ENCODE peak calls at places on chromosomes 13 and 19, in five cellular contexts. One of them, this sample, is unnamed.

GRCh38 chr13:109385161-109385560 is 401.2 kb downstream of the IRS2 start:
- DNase-seq in endothelial cell of umbilical vein: no peak
- DNase-seq in left ventricle myocardium inferior: no peak
- DNase-seq in aorta: no peak
- DNase-seq in heart left ventricle: no peak
- DNase-seq in this sample: no peak

GRCh38 chr19:51690359-51691121 is 2.6 kb upstream of the SPACA6 start:
- DNase-seq in heart left ventricle: peak; percentile 81
- DNase-seq in endothelial cell of umbilical vein: peak; percentile 76
- DNase-seq in left ventricle myocardium inferior: peak; percentile 66
- DNase-seq in aorta: peak; percentile 90
- DNase-seq in this sample: peak; percentile 80

GRCh38 chr13:99205621-99206220 is 5.1 kb downstream of the UBAC2 start:
- DNase-seq in left ventricle myocardium inferior: no peak
- DNase-seq in aorta: no peak
- DNase-seq in heart left ventricle: no peak
- DNase-seq in endothelial cell of umbilical vein: no peak
- DNase-seq in this sample: no peak

GRCh38 chr19:47779524-47780214 is 1.2 kb downstream of the SELENOW start:
- DNase-seq in left ventricle myocardium inferior: peak; percentile 83
- DNase-seq in endothelial cell of umbilical vein: no peak
- DNase-seq in aorta: peak; percentile 89
- DNase-seq in heart left ventricle: peak; percentile 91
- DNase-seq in this sample: no peak

GRCh38 chr19:2239771-2240770 is 3.4 kb downstream of the SF3A2 start:
- DNase-seq in aorta: no peak
- DNase-seq in heart left ventricle: no peak
- DNase-seq in left ventricle myocardium inferior: no peak
- DNase-seq in endothelial cell of umbilical vein: peak; percentile 96
- DNase-seq in this sample: no peak

GRCh38 chr19:2306971-2307370 is 983 bp downstream of the LINGO3 start:
- DNase-seq in aorta: no peak
- DNase-seq in heart left ventricle: no peak
- DNase-seq in endothelial cell of umbilical vein: no peak
- DNase-seq in left ventricle myocardium inferior: no peak
- DNase-seq in this sample: no peak

GRCh38 chr13:20706661-20707060 is 3.2 kb downstream of the IL17D start:
- DNase-seq in aorta: no peak
- DNase-seq in left ventricle myocardium inferior: no peak
- DNase-seq in endothelial cell of umbilical vein: no peak
- DNase-seq in heart left ventricle: no peak
- DNase-seq in this sample: no peak

GRCh38 chr19:56765107-56765506 is 75.4 kb downstream of the PEG3 start:
- DNase-seq in endothelial cell of umbilical vein: no peak
- DNase-seq in heart left ventricle: peak; percentile 76
- DNase-seq in aorta: peak; percentile 89
- DNase-seq in left ventricle myocardium inferior: peak; percentile 74
- DNase-seq in this sample: peak; percentile 81

GRCh38 chr13:46660408-46660807 is 107.4 kb downstream of the LRCH1 start:
- DNase-seq in aorta: no peak
- DNase-seq in heart left ventricle: no peak
- DNase-seq in endothelial cell of umbilical vein: no peak
- DNase-seq in left ventricle myocardium inferior: no peak
- DNase-seq in this sample: no peak

GRCh38 chr13:55038230-55038629 is 2009.6 kb downstream of the OLFM4 start:
- DNase-seq in endothelial cell of umbilical vein: no peak
- DNase-seq in left ventricle myocardium inferior: no peak
- DNase-seq in aorta: no peak
- DNase-seq in heart left ventricle: no peak
- DNase-seq in this sample: no peak

GRCh38 chr19:50829801-50830200 is 3.6 kb downstream of the KLK15 start:
- DNase-seq in left ventricle myocardium inferior: no peak
- DNase-seq in aorta: peak; percentile 17
- DNase-seq in heart left ventricle: no peak
- DNase-seq in endothelial cell of umbilical vein: no peak
- DNase-seq in this sample: no peak

GRCh38 chr19:8552810-8553209 is 24.4 kb downstream of the MYO1F start:
- DNase-seq in endothelial cell of umbilical vein: no peak
- DNase-seq in left ventricle myocardium inferior: no peak
- DNase-seq in heart left ventricle: no peak
- DNase-seq in aorta: no peak
- DNase-seq in this sample: peak; percentile 80

GRCh38 chr13:92821324-92821723 is 405.3 kb upstream of the GPC6 start:
- DNase-seq in heart left ventricle: no peak
- DNase-seq in left ventricle myocardium inferior: no peak
- DNase-seq in aorta: no peak
- DNase-seq in endothelial cell of umbilical vein: no peak
- DNase-seq in this sample: no peak

GRCh38 chr19:13103961-13104847 is 1.5 kb upstream of the LYL1 start:
- DNase-seq in heart left ventricle: peak; percentile 89
- DNase-seq in left ventricle myocardium inferior: peak; percentile 79
- DNase-seq in endothelial cell of umbilical vein: peak; percentile 94
- DNase-seq in aorta: peak; percentile 88
- DNase-seq in this sample: no peak

GRCh38 chr19:29702161-29702957 is 12.7 kb downstream of the C19orf12 start:
- DNase-seq in endothelial cell of umbilical vein: no peak
- DNase-seq in heart left ventricle: no peak
- DNase-seq in left ventricle myocardium inferior: no peak
- DNase-seq in aorta: peak; percentile 57
- DNase-seq in this sample: no peak

GRCh38 chr13:27839809-27840467 is 47.7 kb downstream of the GSX1 start:
- DNase-seq in aorta: no peak
- DNase-seq in left ventricle myocardium inferior: no peak
- DNase-seq in heart left ventricle: no peak
- DNase-seq in endothelial cell of umbilical vein: no peak
- DNase-seq in this sample: no peak

GRCh38 chr19:37654525-37654832 is 786 bp downstream of the ZFP30 start:
- DNase-seq in endothelial cell of umbilical vein: peak; percentile 48
- DNase-seq in heart left ventricle: no peak
- DNase-seq in left ventricle myocardium inferior: no peak
- DNase-seq in aorta: no peak
- DNase-seq in this sample: peak; percentile 61

GRCh38 chr13:100875392-100876043 is 200.9 kb upstream of the TMTC4 start:
- DNase-seq in left ventricle myocardium inferior: no peak
- DNase-seq in aorta: no peak
- DNase-seq in heart left ventricle: no peak
- DNase-seq in endothelial cell of umbilical vein: peak; percentile 87
- DNase-seq in this sample: peak; percentile 46

GRCh38 chr19:41323023-41323422 is 13.1 kb downstream of the CCDC97 start:
- DNase-seq in heart left ventricle: peak; percentile 59
- DNase-seq in left ventricle myocardium inferior: peak; percentile 45
- DNase-seq in endothelial cell of umbilical vein: peak; percentile 82
- DNase-seq in aorta: no peak
- DNase-seq in this sample: no peak

GRCh38 chr13:62357887-62358645 is 942.4 kb upstream of the PCDH20 start:
- DNase-seq in heart left ventricle: no peak
- DNase-seq in aorta: no peak
- DNase-seq in left ventricle myocardium inferior: no peak
- DNase-seq in endothelial cell of umbilical vein: peak; percentile 27
- DNase-seq in this sample: peak; percentile 77

DNA sequence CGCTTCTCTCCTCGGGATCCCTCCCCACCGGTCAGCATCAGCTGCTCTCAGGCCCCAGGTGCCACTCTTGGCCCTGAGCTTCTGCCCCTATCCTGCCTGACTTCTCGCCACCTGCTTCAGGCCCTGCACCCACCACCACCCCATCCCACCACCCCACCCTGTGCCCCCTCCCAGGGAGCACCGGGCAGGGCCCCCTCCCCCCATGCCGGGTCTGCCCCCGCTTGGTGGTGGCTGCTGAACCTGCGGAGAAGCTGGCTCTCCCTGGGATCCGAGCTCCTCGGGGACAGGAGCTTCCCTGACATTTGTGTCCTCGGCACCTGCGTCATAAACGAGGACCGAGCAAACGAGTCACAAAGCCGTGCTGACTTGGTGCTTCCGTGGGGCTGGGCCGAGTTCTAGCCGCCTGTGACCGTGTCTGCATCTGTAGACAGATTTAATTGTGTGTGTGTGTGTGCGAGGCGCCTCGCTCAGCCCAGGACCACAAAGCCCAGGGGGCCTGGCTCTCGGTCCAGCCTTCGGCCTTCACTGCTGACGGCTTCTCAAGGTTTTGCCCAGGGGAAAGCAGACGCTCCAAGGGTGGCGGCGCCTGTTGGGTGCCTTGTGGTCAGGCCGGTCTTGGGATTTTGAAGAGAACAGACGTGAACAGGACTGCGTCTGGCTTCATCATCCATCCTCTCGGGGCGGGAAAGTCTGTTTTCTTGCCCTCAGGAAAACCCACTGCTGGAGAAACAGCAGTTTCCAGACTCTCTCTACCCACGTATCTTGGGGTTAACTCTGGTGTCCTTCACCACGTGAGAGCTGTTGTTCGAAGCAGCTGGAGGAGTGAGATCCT is 70.0 kb upstream of the MCF2L start:
- DNase-seq in aorta: peak; percentile 53
- DNase-seq in left ventricle myocardium inferior: peak; percentile 9
- DNase-seq in endothelial cell of umbilical vein: no peak
- DNase-seq in heart left ventricle: no peak
- DNase-seq in this sample: no peak
- H3K4me1 ChIP-seq in aorta: no peaks in the 10 kb centered on the region
- H3K4me1 ChIP-seq in left ventricle myocardium inferior: peaks cover 15% of the 10 kb centered on the region
- H3K4me1 ChIP-seq in endothelial cell of umbilical vein: no peaks in the 10 kb centered on the region
- H3K4me1 ChIP-seq in heart left ventricle: peaks cover 14% of the 10 kb centered on the region
- H3K4me1 ChIP-seq in this sample: peaks cover 3% of the 10 kb centered on the region

DNA sequence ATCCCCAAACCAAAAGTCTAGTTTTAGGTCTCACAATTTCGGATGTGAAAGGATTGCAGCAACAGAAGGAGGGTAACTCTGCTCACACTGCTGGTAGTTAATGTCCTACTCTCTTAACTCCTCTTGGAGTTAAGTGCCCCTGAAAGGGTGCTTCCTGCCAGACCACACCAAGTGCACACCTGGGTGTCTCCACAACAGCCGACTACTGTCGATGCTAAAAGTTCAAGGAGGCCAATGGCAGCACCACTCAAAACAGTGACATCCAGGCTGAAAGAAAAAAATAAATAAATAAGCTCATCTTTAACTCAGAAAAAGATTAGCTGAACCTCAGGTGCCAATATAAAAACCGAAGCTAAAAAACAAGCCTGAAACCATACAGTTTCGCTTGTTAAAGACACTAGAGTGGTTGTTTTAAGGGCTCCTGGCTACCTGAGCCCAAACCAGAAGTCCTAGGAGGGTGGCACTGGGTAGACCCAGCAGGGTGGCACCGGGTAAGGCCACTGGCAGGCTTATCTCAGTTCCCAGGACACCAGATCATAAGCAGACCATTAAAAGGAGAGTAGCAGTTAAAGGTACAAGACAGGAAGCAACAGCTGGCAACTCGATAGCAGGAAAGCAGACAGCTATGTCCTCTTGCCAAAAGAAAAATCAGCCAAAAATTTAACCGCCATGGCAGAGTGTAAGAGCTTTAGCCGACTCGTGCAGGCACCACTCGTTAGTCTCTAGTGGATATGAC is 39.3 kb downstream of the BRD4 start:
- DNase-seq in left ventricle myocardium inferior: no peak
- DNase-seq in heart left ventricle: no peak
- DNase-seq in aorta: no peak
- DNase-seq in endothelial cell of umbilical vein: peak; percentile 36
- DNase-seq in this sample: no peak
- H3K27ac ChIP-seq in left ventricle myocardium inferior: peak overlapping the region; percentile 71
- H3K27ac ChIP-seq in heart left ventricle: peak overlapping the region; percentile 30
- H3K27ac ChIP-seq in aorta: no peak overlapping the region
- H3K27ac ChIP-seq in endothelial cell of umbilical vein: no peak overlapping the region
- H3K27ac ChIP-seq in this sample: peak overlapping the region; percentile 67

GRCh38 chr13:75872970-75873369 is 236.8 kb downstream of the LMO7 start:
- DNase-seq in endothelial cell of umbilical vein: no peak
- DNase-seq in left ventricle myocardium inferior: no peak
- DNase-seq in aorta: no peak
- DNase-seq in heart left ventricle: no peak
- DNase-seq in this sample: no peak

GRCh38 chr13:75870397-75870801 is 234.3 kb downstream of the LMO7 start:
- DNase-seq in endothelial cell of umbilical vein: peak; percentile 36
- DNase-seq in left ventricle myocardium inferior: no peak
- DNase-seq in aorta: no peak
- DNase-seq in heart left ventricle: no peak
- DNase-seq in this sample: peak; percentile 39

GRCh38 chr13:75873499-75873898 is 237.4 kb downstream of the LMO7 start:
- DNase-seq in heart left ventricle: no peak
- DNase-seq in left ventricle myocardium inferior: no peak
- DNase-seq in endothelial cell of umbilical vein: no peak
- DNase-seq in aorta: no peak
- DNase-seq in this sample: no peak

GRCh38 chr13:75869981-75870380 is 233.9 kb downstream of the LMO7 start:
- DNase-seq in aorta: no peak
- DNase-seq in left ventricle myocardium inferior: no peak
- DNase-seq in endothelial cell of umbilical vein: no peak
- DNase-seq in heart left ventricle: no peak
- DNase-seq in this sample: no peak

DNA sequence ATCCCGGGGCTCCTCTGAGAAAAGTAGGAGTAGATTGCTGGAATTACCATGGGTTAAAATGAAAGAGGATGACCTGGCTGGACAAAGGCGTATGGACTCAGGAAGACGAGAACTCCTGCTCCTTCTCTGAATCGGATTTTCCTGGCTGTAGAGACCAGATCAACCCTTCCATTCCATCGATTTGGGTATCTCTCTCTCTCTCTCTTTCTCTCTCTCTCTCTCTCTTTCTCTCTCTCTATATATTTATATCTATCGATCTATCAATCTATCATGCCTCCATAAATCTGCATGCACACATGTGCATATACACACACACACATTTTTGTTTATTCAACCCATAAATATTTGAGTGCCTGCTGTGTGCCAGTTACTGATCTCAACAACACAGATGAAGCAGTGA is 234.9 kb downstream of the LMO7 start:
- DNase-seq in heart left ventricle: no peak
- DNase-seq in endothelial cell of umbilical vein: no peak
- DNase-seq in left ventricle myocardium inferior: no peak
- DNase-seq in aorta: no peak
- DNase-seq in this sample: no peak
- H3K4me3 ChIP-seq in heart left ventricle: peak overlapping the region; percentile 10
- H3K4me3 ChIP-seq in endothelial cell of umbilical vein: no peak overlapping the region
- H3K4me3 ChIP-seq in left ventricle myocardium inferior: peak overlapping the region; percentile 57
- H3K4me3 ChIP-seq in aorta: peak overlapping the region; percentile 32
- H3K4me3 ChIP-seq in this sample: no peak overlapping the region

DNA sequence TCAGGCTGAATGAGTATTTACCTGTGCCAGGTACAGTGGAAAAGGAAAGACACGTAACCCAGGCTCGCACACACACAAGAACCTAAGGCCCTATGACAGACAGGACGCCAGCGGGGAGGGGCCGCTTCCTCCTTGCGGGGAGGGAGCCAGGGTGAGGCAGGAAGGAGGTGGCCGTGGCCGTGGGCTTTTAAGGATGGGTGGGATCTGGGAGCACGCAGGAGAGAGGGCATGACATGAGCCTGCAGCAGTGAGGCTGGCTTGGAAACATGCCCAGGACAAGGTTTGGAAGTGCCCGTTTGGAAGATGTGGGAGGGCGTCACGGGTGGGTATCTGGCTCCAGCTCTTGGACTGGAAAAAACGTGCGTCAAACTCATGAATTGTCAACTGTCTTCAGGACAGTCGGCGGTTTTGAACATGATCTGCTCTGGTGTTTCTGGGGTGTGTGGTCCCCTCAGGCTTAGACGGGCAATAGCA is 20.1 kb downstream of the SH3GL1 start:
- DNase-seq in aorta: no peak
- DNase-seq in left ventricle myocardium inferior: peak; percentile 55
- DNase-seq in endothelial cell of umbilical vein: no peak
- DNase-seq in heart left ventricle: peak; percentile 61
- DNase-seq in this sample: no peak
- H3K4me1 ChIP-seq in aorta: peaks cover 3% of the 10 kb centered on the region
- H3K4me1 ChIP-seq in left ventricle myocardium inferior: peaks cover 54% of the 10 kb centered on the region
- H3K4me1 ChIP-seq in endothelial cell of umbilical vein: peaks cover 39% of the 10 kb centered on the region
- H3K4me1 ChIP-seq in heart left ventricle: peaks cover 52% of the 10 kb centered on the region
- H3K4me1 ChIP-seq in this sample: peaks cover 35% of the 10 kb centered on the region

This sample was measured in A673.